ENCODE peak calls at places on chromosomes 3 and 15, in five cellular contexts. S, V, E, Z and D are unnamed samples.

GRCh38 chr3:140236836-140237476 is 302.0 kb downstream of the CLSTN2 start:
- DNase-seq in S (no peak), V (no peak), E (no peak), Z (no peak), D (no peak)

GRCh38 chr3:71185733-71186455 is 397.6 kb downstream of the FOXP1 start:
- DNase-seq in S (peak), V (peak), E (no peak), Z (no peak), D (peak)

GRCh38 chr3:63863150-63864007 is at the start of the genes ATXN7 and THOC7:
- DNase-seq in S (peak), V (peak), E (peak), Z (no peak), D (peak)

GRCh38 chr3:147324356-147324755 is 82.0 kb downstream of the ZIC4 start:
- DNase-seq in S (no peak), V (no peak), E (no peak), Z (no peak), D (no peak)

GRCh38 chr3:39000008-39000450 is 51.7 kb downstream of the SCN11A start:
- DNase-seq in S (peak), V (peak), E (no peak), Z (peak), D (peak)

GRCh38 chr3:135084976-135085375 is 289.9 kb downstream of the EPHB1 start:
- DNase-seq in S (no peak), V (no peak), E (no peak), Z (no peak), D (no peak)

GRCh38 chr15:78056714-78057269 is 20.7 kb downstream of the TBC1D2B start:
- DNase-seq in S (peak), V (peak), E (no peak), Z (no peak), D (peak)

GRCh38 chr3:128470134-128470915 is 3.6 kb upstream of the DNAJB8 start:
- DNase-seq in S (no peak), V (no peak), E (no peak), Z (no peak), D (no peak)

GRCh38 chr3:14337828-14338227 is 64.6 kb upstream of the SLC6A6 start:
- DNase-seq in S (no peak), V (no peak), E (no peak), Z (no peak), D (no peak)

GRCh38 chr3:79421273-79421672 is 346.5 kb downstream of the ROBO1 start:
- DNase-seq in S (no peak), V (no peak), E (no peak), Z (no peak), D (no peak)

GRCh38 chr15:90972133-90972532 is 17.4 kb downstream of the RCCD1 start:
- DNase-seq in S (no peak), V (no peak), E (no peak), Z (no peak), D (no peak)

GRCh38 chr3:78277220-78277619 is 1237.3 kb downstream of the ROBO2 start:
- DNase-seq in S (no peak), V (no peak), E (no peak), Z (no peak), D (no peak)

GRCh38 chr15:84835661-84836384 is 18.7 kb downstream of the ALPK3 start:
- DNase-seq in S (no peak), V (no peak), E (no peak), Z (no peak), D (no peak)

GRCh38 chr3:36796896-36797295 is 32.5 kb upstream of the DCLK3 start:
- DNase-seq in S (no peak), V (peak), E (no peak), Z (no peak), D (peak)

GRCh38 chr3:160837394-160837975 is 81.5 kb downstream of the PPM1L start:
- DNase-seq in S (no peak), V (no peak), E (no peak), Z (no peak), D (no peak)

GRCh38 chr3:4835616-4836043 is 143.6 kb upstream of the BHLHE40 start:
- DNase-seq in S (no peak), V (no peak), E (no peak), Z (no peak), D (no peak)

GRCh38 chr3:139284221-139284620 is 59.6 kb upstream of the MRPS22 start:
- DNase-seq in S (no peak), V (peak), E (no peak), Z (no peak), D (peak)

GRCh38 chr3:144818973-144819372 is 847.4 kb downstream of the DIPK2A start:
- DNase-seq in S (no peak), V (no peak), E (no peak), Z (no peak), D (no peak)

GRCh38 chr3:146968204-146968651 is 363.1 kb upstream of the PLSCR5 start:
- DNase-seq in S (no peak), V (peak), E (no peak), Z (peak), D (peak)

GRCh38 chr15:56732135-56732880 is 1.0 kb downstream of the ZNF280D start:
- DNase-seq in S (peak), V (peak), E (no peak), Z (no peak), D (peak)

GRCh38 chr3:133464573-133464972 is 64.7 kb downstream of the BFSP2 start:
- DNase-seq in S (peak), V (peak), E (no peak), Z (no peak), D (peak)

GRCh38 chr15:38072507-38073277 is 138.3 kb downstream of the TMCO5A start:
- DNase-seq in S (peak), V (peak), E (peak), Z (no peak), D (peak)

GRCh38 chr15:28105793-28106192 is 6.7 kb upstream of the OCA2 start:
- DNase-seq in S (no peak), V (no peak), E (no peak), Z (no peak), D (no peak)

GRCh38 chr15:69590201-69590600 is 137.6 kb downstream of the RPLP1 start:
- DNase-seq in S (no peak), V (no peak), E (no peak), Z (no peak), D (no peak)

GRCh38 chr3:13851091-13851849 is 28.6 kb downstream of the WNT7A start:
- DNase-seq in S (no peak), V (no peak), E (no peak), Z (no peak), D (no peak)

GRCh38 chr15:61051570-61052031 is 177.5 kb downstream of the RORA start:
- DNase-seq in S (peak), V (peak), E (peak), Z (peak), D (peak)

GRCh38 chr15:81865850-81866537 is 179.8 kb downstream of the MEX3B start:
- DNase-seq in S (peak), V (no peak), E (no peak), Z (no peak), D (no peak)

GRCh38 chr3:66444146-66444644 is 56.6 kb downstream of the LRIG1 start:
- DNase-seq in S (no peak), V (no peak), E (no peak), Z (no peak), D (no peak)

GRCh38 chr3:66442254-66443249 is 58.3 kb downstream of the LRIG1 start:
- DNase-seq in S (no peak), V (peak), E (peak), Z (peak), D (peak)

GRCh38 chr3:66441124-66441523 is 59.7 kb downstream of the LRIG1 start:
- DNase-seq in S (no peak), V (peak), E (peak), Z (no peak), D (peak)

GRCh38 chr3:66441692-66442091 is 59.1 kb downstream of the LRIG1 start:
- DNase-seq in S (no peak), V (no peak), E (no peak), Z (no peak), D (no peak)

GRCh38 chr3:66443404-66443803 is 57.4 kb downstream of the LRIG1 start:
- DNase-seq in S (no peak), V (no peak), E (no peak), Z (no peak), D (no peak)
- H3K4me3 ChIP-seq in S (no peak), V (no peak), E (no peak), Z (no peak), D (no peak)

GRCh38 chr3:141410861-141411771 is 42.8 kb downstream of the ZBTB38 start:
- DNase-seq in S (no peak), V (peak), E (no peak), Z (no peak), D (no peak)
- H3K4me3 ChIP-seq in S (no peak), V (no peak), E (no peak), Z (no peak), D (no peak)

GRCh38 chr3:170050753-170051152 is 13.0 kb downstream of the GPR160 start:
- DNase-seq in S (no peak), V (no peak), E (no peak), Z (no peak), D (no peak)
- H3K4me3 ChIP-seq in S (no peak), V (no peak), E (no peak), Z (no peak), D (no peak)

GRCh38 chr15:40939909-40940801 is 11.0 kb downstream of the DLL4 start:
- DNase-seq in S (no peak), V (no peak), E (no peak), Z (no peak), D (no peak)
- H3K4me3 ChIP-seq in S (no peak), V (no peak), E (no peak), Z (no peak), D (no peak)

DNA sequence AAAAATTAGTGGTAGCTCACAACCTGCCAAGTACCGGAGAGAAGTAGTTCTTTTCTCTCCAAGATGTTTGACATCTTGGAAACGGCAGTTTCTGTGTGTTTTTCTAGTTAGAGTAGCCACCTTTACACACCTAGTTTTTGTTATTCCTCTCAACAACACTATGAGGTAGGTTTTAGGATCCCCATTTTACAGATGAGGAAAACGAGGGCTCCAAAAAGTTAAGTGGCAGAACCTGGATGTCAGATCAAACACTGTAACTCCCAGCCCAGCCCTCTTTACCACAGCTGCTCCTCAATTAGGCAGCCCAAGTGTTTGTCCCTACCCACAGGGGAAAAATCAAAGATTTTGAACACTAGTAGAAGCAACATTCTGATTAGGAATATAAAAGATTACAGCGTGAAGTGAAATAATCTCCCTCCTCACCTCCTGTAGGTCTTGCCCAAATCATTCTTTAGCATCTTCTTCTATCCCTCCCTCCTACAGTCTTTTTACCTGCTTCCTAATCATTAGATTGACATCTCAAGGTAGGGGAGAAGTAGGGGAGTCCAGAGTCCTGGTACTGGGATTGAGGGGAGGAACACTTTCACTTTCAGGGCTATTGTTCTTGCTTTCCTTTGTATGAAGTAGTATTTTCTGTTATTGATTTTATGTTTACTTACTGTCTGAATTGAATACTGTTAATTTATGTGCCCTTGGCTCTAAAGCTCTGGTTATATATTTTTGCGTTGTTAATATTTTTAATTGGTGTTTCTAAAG is 142.6 kb downstream of the CMSS1 start:
- DNase-seq in S (no peak), V (no peak), E (no peak), Z (no peak), D (no peak)
- H3K4me3 ChIP-seq in S (no peak), V (no peak), E (no peak), Z (no peak), D (no peak)